ENCODE peak calls at places on chromosomes 1 and 21, in six cellular contexts. One of them, this sample, is unnamed.
A peak's percentile ranks its signal among the peaks of the same experiment; 100 is the strongest.

GRCh38 chr1:29653034-29653810 is 416.9 kb downstream of the PTPRU start:
- DNase-seq in progenitor cell of endocrine pancreas: peak; percentile 8
- DNase-seq in body of pancreas: no peak
- DNase-seq in mammary epithelial cell: no peak
- DNase-seq in K562: no peak
- DNase-seq in psoas muscle: no peak
- DNase-seq in this sample: no peak

GRCh38 chr21:34938079-34938764 is 110.9 kb downstream of the RUNX1 start:
- DNase-seq in progenitor cell of endocrine pancreas: no peak
- DNase-seq in body of pancreas: no peak
- DNase-seq in psoas muscle: no peak
- DNase-seq in K562: no peak
- DNase-seq in mammary epithelial cell: peak; percentile 32
- DNase-seq in this sample: no peak

GRCh38 chr1:7687411-7687810 is 83.7 kb upstream of the VAMP3 start:
- DNase-seq in K562: no peak
- DNase-seq in progenitor cell of endocrine pancreas: no peak
- DNase-seq in body of pancreas: no peak
- DNase-seq in mammary epithelial cell: no peak
- DNase-seq in psoas muscle: no peak
- DNase-seq in this sample: no peak

GRCh38 chr21:42047821-42048613 is 23.1 kb upstream of the UMODL1 start:
- DNase-seq in progenitor cell of endocrine pancreas: no peak
- DNase-seq in psoas muscle: peak; percentile 73
- DNase-seq in mammary epithelial cell: peak; percentile 36
- DNase-seq in body of pancreas: peak; percentile 63
- DNase-seq in K562: no peak
- DNase-seq in this sample: no peak

GRCh38 chr1:84998642-84999280 is 1.8 kb upstream of the MCOLN2 start:
- DNase-seq in mammary epithelial cell: no peak
- DNase-seq in K562: no peak
- DNase-seq in psoas muscle: no peak
- DNase-seq in progenitor cell of endocrine pancreas: no peak
- DNase-seq in body of pancreas: no peak
- DNase-seq in this sample: no peak

GRCh38 chr1:1219341-1219740 is 5.4 kb upstream of the TNFRSF4 start:
- DNase-seq in progenitor cell of endocrine pancreas: no peak
- DNase-seq in psoas muscle: no peak
- DNase-seq in body of pancreas: no peak
- DNase-seq in K562: no peak
- DNase-seq in mammary epithelial cell: no peak
- DNase-seq in this sample: no peak

GRCh38 chr21:36261459-36261858 is 58.5 kb upstream of the MORC3 start:
- DNase-seq in body of pancreas: no peak
- DNase-seq in progenitor cell of endocrine pancreas: no peak
- DNase-seq in K562: no peak
- DNase-seq in mammary epithelial cell: no peak
- DNase-seq in psoas muscle: no peak
- DNase-seq in this sample: no peak

GRCh38 chr1:14514760-14515159 is 83.7 kb upstream of the KAZN start:
- DNase-seq in body of pancreas: no peak
- DNase-seq in psoas muscle: no peak
- DNase-seq in progenitor cell of endocrine pancreas: no peak
- DNase-seq in mammary epithelial cell: no peak
- DNase-seq in K562: no peak
- DNase-seq in this sample: no peak

GRCh38 chr1:209748620-209749019 is 7.2 kb upstream of the TRAF3IP3 start:
- DNase-seq in K562: no peak
- DNase-seq in psoas muscle: no peak
- DNase-seq in body of pancreas: no peak
- DNase-seq in mammary epithelial cell: no peak
- DNase-seq in progenitor cell of endocrine pancreas: no peak
- DNase-seq in this sample: no peak

GRCh38 chr1:221886311-221887090 is 144.6 kb upstream of the DUSP10 start:
- DNase-seq in body of pancreas: no peak
- DNase-seq in psoas muscle: no peak
- DNase-seq in K562: no peak
- DNase-seq in mammary epithelial cell: peak; percentile 88
- DNase-seq in progenitor cell of endocrine pancreas: no peak
- DNase-seq in this sample: no peak

GRCh38 chr1:40303790-40304189 is 13.3 kb downstream of the COL9A2 start:
- DNase-seq in progenitor cell of endocrine pancreas: no peak
- DNase-seq in mammary epithelial cell: no peak
- DNase-seq in psoas muscle: no peak
- DNase-seq in K562: no peak
- DNase-seq in body of pancreas: no peak
- DNase-seq in this sample: no peak

GRCh38 chr21:38327984-38328383 is 71.2 kb downstream of the KCNJ15 start:
- DNase-seq in body of pancreas: no peak
- DNase-seq in progenitor cell of endocrine pancreas: no peak
- DNase-seq in psoas muscle: no peak
- DNase-seq in K562: no peak
- DNase-seq in mammary epithelial cell: no peak
- DNase-seq in this sample: no peak

GRCh38 chr1:3060601-3061551 is 8.1 kb upstream of the PRDM16 start:
- DNase-seq in mammary epithelial cell: peak; percentile 16
- DNase-seq in body of pancreas: no peak
- DNase-seq in K562: no peak
- DNase-seq in psoas muscle: no peak
- DNase-seq in progenitor cell of endocrine pancreas: no peak
- DNase-seq in this sample: no peak

GRCh38 chr1:88175120-88175630 is 508.9 kb upstream of the PKN2 start:
- DNase-seq in progenitor cell of endocrine pancreas: no peak
- DNase-seq in psoas muscle: no peak
- DNase-seq in K562: no peak
- DNase-seq in body of pancreas: peak; percentile 15
- DNase-seq in mammary epithelial cell: no peak
- DNase-seq in this sample: no peak

GRCh38 chr21:43759651-43760050 is 16.5 kb downstream of the CSTB start:
- DNase-seq in K562: no peak
- DNase-seq in mammary epithelial cell: no peak
- DNase-seq in psoas muscle: no peak
- DNase-seq in body of pancreas: no peak
- DNase-seq in progenitor cell of endocrine pancreas: no peak
- DNase-seq in this sample: no peak

GRCh38 chr21:43761886-43762285 is 14.2 kb downstream of the CSTB start:
- DNase-seq in mammary epithelial cell: no peak
- DNase-seq in progenitor cell of endocrine pancreas: no peak
- DNase-seq in psoas muscle: no peak
- DNase-seq in body of pancreas: no peak
- DNase-seq in K562: no peak
- DNase-seq in this sample: no peak

GRCh38 chr21:43758811-43759210 is 17.3 kb downstream of the CSTB start:
- DNase-seq in psoas muscle: no peak
- DNase-seq in K562: no peak
- DNase-seq in body of pancreas: no peak
- DNase-seq in mammary epithelial cell: no peak
- DNase-seq in progenitor cell of endocrine pancreas: no peak
- DNase-seq in this sample: no peak

GRCh38 chr21:43762303-43763128 is 13.6 kb downstream of the CSTB start:
- DNase-seq in psoas muscle: no peak
- DNase-seq in mammary epithelial cell: peak; percentile 76
- DNase-seq in K562: no peak
- DNase-seq in body of pancreas: peak; percentile 66
- DNase-seq in progenitor cell of endocrine pancreas: no peak
- DNase-seq in this sample: no peak

GRCh38 chr21:43760391-43760958 is 15.6 kb downstream of the CSTB start:
- DNase-seq in mammary epithelial cell: no peak
- DNase-seq in progenitor cell of endocrine pancreas: no peak
- DNase-seq in body of pancreas: no peak
- DNase-seq in psoas muscle: no peak
- DNase-seq in K562: no peak
- DNase-seq in this sample: no peak
- TF ChIP-seq CTCF in mammary epithelial cell: no peak
- TF ChIP-seq CTCF in progenitor cell of endocrine pancreas: no peak
- TF ChIP-seq CTCF in body of pancreas: no peak
- TF ChIP-seq CTCF in psoas muscle: no peak
- TF ChIP-seq CTCF in K562: peak; percentile 25
- TF ChIP-seq CTCF in this sample: no peak

GRCh38 chr1:210826686-210827085 is 307.3 kb downstream of the KCNH1 start:
- DNase-seq in progenitor cell of endocrine pancreas: no peak
- DNase-seq in mammary epithelial cell: no peak
- DNase-seq in body of pancreas: no peak
- DNase-seq in K562: no peak
- DNase-seq in psoas muscle: no peak
- DNase-seq in this sample: no peak

GRCh38 chr1:210828996-210829596 is 304.9 kb downstream of the KCNH1 start:
- DNase-seq in K562: no peak
- DNase-seq in mammary epithelial cell: no peak
- DNase-seq in psoas muscle: no peak
- DNase-seq in progenitor cell of endocrine pancreas: no peak
- DNase-seq in body of pancreas: no peak
- DNase-seq in this sample: no peak

GRCh38 chr1:210822897-210823296 is 311.1 kb downstream of the KCNH1 start:
- DNase-seq in body of pancreas: no peak
- DNase-seq in progenitor cell of endocrine pancreas: no peak
- DNase-seq in mammary epithelial cell: no peak
- DNase-seq in K562: no peak
- DNase-seq in psoas muscle: no peak
- DNase-seq in this sample: no peak

GRCh38 chr1:210830034-210831028 is 303.6 kb downstream of the KCNH1 start:
- DNase-seq in psoas muscle: no peak
- DNase-seq in progenitor cell of endocrine pancreas: no peak
- DNase-seq in body of pancreas: no peak
- DNase-seq in K562: no peak
- DNase-seq in mammary epithelial cell: no peak
- DNase-seq in this sample: no peak

DNA sequence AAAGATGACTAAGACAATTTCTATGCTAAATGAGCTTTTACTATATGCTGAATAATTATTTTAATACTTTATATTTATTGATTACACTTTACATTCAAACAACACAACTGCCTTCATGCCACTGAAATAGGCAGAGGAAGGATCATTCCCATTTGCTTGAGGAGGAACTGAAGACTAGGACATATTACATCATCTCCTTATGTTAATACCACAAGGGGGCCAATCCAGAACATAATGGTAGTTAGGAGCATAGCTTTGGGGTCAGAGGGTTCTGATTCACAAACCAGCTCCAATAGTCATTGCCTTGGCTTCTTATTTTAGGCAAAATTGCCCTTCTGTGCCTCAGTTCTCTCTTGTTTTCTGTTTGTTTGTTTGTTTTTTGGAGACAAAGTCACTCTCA is 306.5 kb downstream of the KCNH1 start:
- DNase-seq in progenitor cell of endocrine pancreas: no peak
- DNase-seq in psoas muscle: no peak
- DNase-seq in K562: no peak
- DNase-seq in body of pancreas: no peak
- DNase-seq in mammary epithelial cell: no peak
- DNase-seq in this sample: no peak
- TF ChIP-seq CTCF in progenitor cell of endocrine pancreas: no peak
- TF ChIP-seq CTCF in psoas muscle: no peak
- TF ChIP-seq CTCF in K562: no peak
- TF ChIP-seq CTCF in body of pancreas: no peak
- TF ChIP-seq CTCF in mammary epithelial cell: no peak
- TF ChIP-seq CTCF in this sample: no peak

GRCh38 chr1:150186789-150187559 is 37.3 kb downstream of the PLEKHO1 start:
- DNase-seq in progenitor cell of endocrine pancreas: no peak
- DNase-seq in psoas muscle: no peak
- DNase-seq in body of pancreas: peak; percentile 45
- DNase-seq in K562: peak; percentile 62
- DNase-seq in mammary epithelial cell: peak; percentile 23
- DNase-seq in this sample: no peak
- TF ChIP-seq CTCF in progenitor cell of endocrine pancreas: peak; percentile 71
- TF ChIP-seq CTCF in psoas muscle: peak; percentile 55
- TF ChIP-seq CTCF in body of pancreas: peak; percentile 41
- TF ChIP-seq CTCF in K562: peak; percentile 29
- TF ChIP-seq CTCF in mammary epithelial cell: peak; percentile 29
- TF ChIP-seq CTCF in this sample: peak; percentile 62

DNA sequence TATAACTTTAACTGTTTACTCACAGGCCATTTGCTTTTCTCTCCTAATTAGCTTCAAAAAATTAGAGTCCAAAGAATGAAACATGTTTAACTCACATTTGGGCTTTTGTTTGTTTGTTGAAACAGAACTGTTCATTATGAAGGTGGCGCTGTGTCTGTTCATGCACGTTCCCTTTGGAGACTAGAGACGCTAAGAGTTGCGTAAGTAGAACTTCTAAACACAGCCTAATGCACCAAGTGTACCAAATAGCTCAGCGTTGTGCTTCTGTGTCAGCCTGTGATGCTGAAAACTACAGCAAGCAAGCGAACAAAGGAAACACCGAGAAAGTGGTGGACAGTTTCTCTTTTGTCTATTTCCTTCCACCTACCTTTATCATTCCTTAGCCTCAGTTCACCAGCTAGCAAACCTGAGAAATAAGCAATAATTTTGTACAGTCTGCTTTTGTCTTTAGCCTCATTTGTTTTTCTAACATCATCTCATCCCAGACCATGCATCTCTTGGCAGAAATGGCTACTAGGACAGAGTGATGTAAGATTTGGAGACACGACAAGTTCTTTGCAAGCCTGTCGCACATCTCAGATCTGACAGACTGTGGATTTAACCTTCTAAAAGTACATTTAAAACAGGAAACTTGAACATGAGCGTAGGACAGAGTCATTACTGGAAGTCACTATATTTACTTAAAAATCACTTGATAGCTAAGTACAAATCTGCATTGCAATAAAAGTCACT is 375.1 kb downstream of the RYR2 start:
- DNase-seq in psoas muscle: no peak
- DNase-seq in body of pancreas: no peak
- DNase-seq in progenitor cell of endocrine pancreas: no peak
- DNase-seq in mammary epithelial cell: no peak
- DNase-seq in K562: no peak
- DNase-seq in this sample: no peak
- TF ChIP-seq CTCF in psoas muscle: no peak
- TF ChIP-seq CTCF in body of pancreas: no peak
- TF ChIP-seq CTCF in progenitor cell of endocrine pancreas: no peak
- TF ChIP-seq CTCF in mammary epithelial cell: no peak
- TF ChIP-seq CTCF in K562: no peak
- TF ChIP-seq CTCF in this sample: no peak

This sample was measured in endothelial cell.